ENCODE peak calls at places on chromosomes 6 and 20, in seven cellular contexts. One of them, this sample, is unnamed.

GRCh38 chr6:91895592-91895991 is 1308.7 kb upstream of the MAP3K7 start:
- DNase-seq in AG10803: no peak
- DNase-seq in dorsolateral prefrontal cortex: no peak
- DNase-seq in brain microvascular endothelial cell: no peak
- DNase-seq in foreskin fibroblast: no peak
- DNase-seq in uterus: no peak
- DNase-seq in BE2C: no peak
- DNase-seq in this sample: no peak

GRCh38 chr20:48631114-48632016 is 196.4 kb downstream of the PREX1 start:
- DNase-seq in uterus: no peak
- DNase-seq in BE2C: peak; percentile 73
- DNase-seq in AG10803: peak; percentile 70
- DNase-seq in foreskin fibroblast: peak; percentile 70
- DNase-seq in dorsolateral prefrontal cortex: no peak
- DNase-seq in brain microvascular endothelial cell: peak; percentile 29
- DNase-seq in this sample: no peak

GRCh38 chr20:9408422-9409300 is 105.7 kb upstream of the LAMP5 start:
- DNase-seq in dorsolateral prefrontal cortex: no peak
- DNase-seq in AG10803: peak; percentile 73
- DNase-seq in BE2C: no peak
- DNase-seq in uterus: no peak
- DNase-seq in foreskin fibroblast: peak; percentile 84
- DNase-seq in brain microvascular endothelial cell: peak; percentile 69
- DNase-seq in this sample: peak; percentile 38

GRCh38 chr6:37283268-37283667 is 25.3 kb upstream of the TMEM217 start:
- DNase-seq in dorsolateral prefrontal cortex: no peak
- DNase-seq in AG10803: peak; percentile 58
- DNase-seq in uterus: no peak
- DNase-seq in brain microvascular endothelial cell: no peak
- DNase-seq in BE2C: no peak
- DNase-seq in foreskin fibroblast: peak; percentile 9
- DNase-seq in this sample: no peak

GRCh38 chr6:111741177-111741952 is 131.9 kb downstream of the FYN start:
- DNase-seq in BE2C: no peak
- DNase-seq in AG10803: no peak
- DNase-seq in uterus: no peak
- DNase-seq in dorsolateral prefrontal cortex: no peak
- DNase-seq in foreskin fibroblast: no peak
- DNase-seq in brain microvascular endothelial cell: no peak
- DNase-seq in this sample: no peak

GRCh38 chr6:11766589-11767450 is 11.8 kb downstream of the ADTRP start:
- DNase-seq in BE2C: no peak
- DNase-seq in dorsolateral prefrontal cortex: no peak
- DNase-seq in AG10803: peak; percentile 98
- DNase-seq in uterus: no peak
- DNase-seq in brain microvascular endothelial cell: peak; percentile 95
- DNase-seq in foreskin fibroblast: peak; percentile 94
- DNase-seq in this sample: peak; percentile 96

GRCh38 chr6:138005846-138006245 is 101.4 kb downstream of the PERP start:
- DNase-seq in AG10803: no peak
- DNase-seq in BE2C: no peak
- DNase-seq in uterus: no peak
- DNase-seq in brain microvascular endothelial cell: no peak
- DNase-seq in dorsolateral prefrontal cortex: no peak
- DNase-seq in foreskin fibroblast: no peak
- DNase-seq in this sample: no peak

GRCh38 chr20:46013826-46014516 is 5.3 kb downstream of the MMP9 start:
- DNase-seq in AG10803: peak; percentile 15
- DNase-seq in dorsolateral prefrontal cortex: no peak
- DNase-seq in foreskin fibroblast: peak; percentile 67
- DNase-seq in brain microvascular endothelial cell: no peak
- DNase-seq in uterus: peak; percentile 35
- DNase-seq in BE2C: peak; percentile 74
- DNase-seq in this sample: no peak

GRCh38 chr6:151018911-151019795 is 153.7 kb downstream of the MTHFD1L start:
- DNase-seq in BE2C: no peak
- DNase-seq in foreskin fibroblast: no peak
- DNase-seq in brain microvascular endothelial cell: no peak
- DNase-seq in uterus: no peak
- DNase-seq in dorsolateral prefrontal cortex: no peak
- DNase-seq in AG10803: no peak
- DNase-seq in this sample: no peak

GRCh38 chr6:86118271-86118670 is 475.6 kb upstream of the SYNCRIP start:
- DNase-seq in uterus: no peak
- DNase-seq in brain microvascular endothelial cell: no peak
- DNase-seq in dorsolateral prefrontal cortex: no peak
- DNase-seq in AG10803: no peak
- DNase-seq in BE2C: no peak
- DNase-seq in foreskin fibroblast: no peak
- DNase-seq in this sample: no peak

GRCh38 chr6:90484392-90484791 is 102.5 kb downstream of the MAP3K7 start:
- DNase-seq in uterus: no peak
- DNase-seq in dorsolateral prefrontal cortex: no peak
- DNase-seq in AG10803: no peak
- DNase-seq in brain microvascular endothelial cell: no peak
- DNase-seq in foreskin fibroblast: no peak
- DNase-seq in BE2C: no peak
- DNase-seq in this sample: no peak

GRCh38 chr6:135692426-135692825 is 159.1 kb upstream of the PDE7B start:
- DNase-seq in brain microvascular endothelial cell: no peak
- DNase-seq in dorsolateral prefrontal cortex: no peak
- DNase-seq in AG10803: no peak
- DNase-seq in foreskin fibroblast: no peak
- DNase-seq in uterus: no peak
- DNase-seq in BE2C: no peak
- DNase-seq in this sample: no peak

GRCh38 chr6:157988700-157989063 is 7.0 kb downstream of the SYNJ2 start:
- DNase-seq in AG10803: no peak
- DNase-seq in dorsolateral prefrontal cortex: no peak
- DNase-seq in uterus: no peak
- DNase-seq in brain microvascular endothelial cell: no peak
- DNase-seq in foreskin fibroblast: no peak
- DNase-seq in BE2C: no peak
- DNase-seq in this sample: no peak

GRCh38 chr20:4875578-4876067 is 125.7 kb downstream of the SLC23A2 start:
- DNase-seq in dorsolateral prefrontal cortex: no peak
- DNase-seq in AG10803: no peak
- DNase-seq in uterus: no peak
- DNase-seq in BE2C: no peak
- DNase-seq in foreskin fibroblast: no peak
- DNase-seq in brain microvascular endothelial cell: no peak
- DNase-seq in this sample: no peak

GRCh38 chr6:145962581-145962980 is 1.6 kb downstream of the SHPRH start:
- DNase-seq in AG10803: no peak
- DNase-seq in dorsolateral prefrontal cortex: no peak
- DNase-seq in uterus: no peak
- DNase-seq in BE2C: no peak
- DNase-seq in foreskin fibroblast: no peak
- DNase-seq in brain microvascular endothelial cell: no peak
- DNase-seq in this sample: no peak
- H3K4me3 ChIP-seq in AG10803: peak overlapping the region; percentile 93
- H3K4me3 ChIP-seq in dorsolateral prefrontal cortex: peak overlapping the region; percentile 78
- H3K4me3 ChIP-seq in uterus: peak overlapping the region; percentile 63
- H3K4me3 ChIP-seq in BE2C: peak overlapping the region; percentile 89
- H3K4me3 ChIP-seq in foreskin fibroblast: peak overlapping the region; percentile 84
- H3K4me3 ChIP-seq in brain microvascular endothelial cell: no peak overlapping the region
- H3K4me3 ChIP-seq in this sample: no peak overlapping the region

GRCh38 chr6:163554032-163554431 is 139.5 kb downstream of the QKI start:
- DNase-seq in dorsolateral prefrontal cortex: no peak
- DNase-seq in AG10803: no peak
- DNase-seq in brain microvascular endothelial cell: no peak
- DNase-seq in uterus: no peak
- DNase-seq in foreskin fibroblast: no peak
- DNase-seq in BE2C: no peak
- DNase-seq in this sample: no peak

DNA sequence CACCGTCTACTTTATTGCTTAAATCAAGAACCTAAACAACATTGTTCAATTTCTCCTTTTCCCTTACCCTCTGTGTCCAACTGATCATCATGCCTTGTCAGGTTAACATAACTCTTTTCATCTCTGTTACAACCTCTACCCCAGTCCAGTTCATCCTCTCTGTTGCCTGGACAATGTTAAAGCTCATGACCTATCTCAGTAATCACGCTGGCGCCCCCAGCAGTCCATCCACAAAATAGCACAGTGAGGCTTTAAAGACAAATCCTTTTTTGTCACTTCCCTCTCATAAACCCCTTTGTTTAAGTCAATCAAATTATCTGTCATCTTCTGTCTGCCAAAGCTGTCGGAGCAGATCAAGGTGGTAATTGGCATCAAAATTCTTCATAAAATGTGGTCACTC is 140.1 kb downstream of the QKI start:
- DNase-seq in uterus: no peak
- DNase-seq in foreskin fibroblast: peak; percentile 62
- DNase-seq in AG10803: peak; percentile 41
- DNase-seq in dorsolateral prefrontal cortex: no peak
- DNase-seq in brain microvascular endothelial cell: peak; percentile 56
- DNase-seq in BE2C: peak; percentile 63
- DNase-seq in this sample: no peak
- TF ChIP-seq CTCF in uterus: peak; percentile 22
- TF ChIP-seq CTCF in foreskin fibroblast: peak; percentile 59
- TF ChIP-seq CTCF in AG10803: peak; percentile 68
- TF ChIP-seq CTCF in dorsolateral prefrontal cortex: peak; percentile 45
- TF ChIP-seq CTCF in brain microvascular endothelial cell: peak; percentile 82
- TF ChIP-seq CTCF in BE2C: peak; percentile 82
- TF ChIP-seq CTCF in this sample: peak; percentile 62

GRCh38 chr6:26224940-26225847 is 138.0 kb downstream of the HFE start:
- DNase-seq in foreskin fibroblast: peak; percentile 91
- DNase-seq in uterus: no peak
- DNase-seq in brain microvascular endothelial cell: peak; percentile 79
- DNase-seq in AG10803: peak; percentile 88
- DNase-seq in BE2C: no peak
- DNase-seq in dorsolateral prefrontal cortex: no peak
- DNase-seq in this sample: no peak
- H3K4me3 ChIP-seq in foreskin fibroblast: peak overlapping the region; percentile 77
- H3K4me3 ChIP-seq in uterus: peak overlapping the region; percentile 48
- H3K4me3 ChIP-seq in brain microvascular endothelial cell: peak overlapping the region; percentile 70
- H3K4me3 ChIP-seq in AG10803: peak overlapping the region; percentile 65
- H3K4me3 ChIP-seq in BE2C: peak overlapping the region; percentile 78
- H3K4me3 ChIP-seq in dorsolateral prefrontal cortex: no peak overlapping the region
- H3K4me3 ChIP-seq in this sample: peak overlapping the region; percentile 40

DNA sequence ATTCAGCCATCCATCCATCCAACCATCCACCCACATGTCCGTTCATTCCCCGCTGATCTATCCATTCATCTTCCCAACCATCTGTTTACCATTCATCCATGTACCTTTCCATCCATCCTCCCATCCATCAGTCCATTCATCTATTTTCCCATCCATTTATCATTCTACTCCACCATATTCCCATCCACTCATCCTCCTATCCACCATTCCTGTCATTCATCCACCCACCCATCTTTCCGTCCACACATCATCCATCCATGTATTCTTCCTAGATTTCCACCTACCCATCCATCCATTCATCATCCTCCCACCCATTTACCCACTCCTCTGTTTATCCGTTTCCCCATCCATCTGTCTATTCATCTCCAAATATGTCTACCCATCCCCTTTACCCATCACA is 6.8 kb downstream of the BPIFB6 start:
- DNase-seq in dorsolateral prefrontal cortex: no peak
- DNase-seq in AG10803: no peak
- DNase-seq in foreskin fibroblast: no peak
- DNase-seq in uterus: no peak
- DNase-seq in brain microvascular endothelial cell: no peak
- DNase-seq in BE2C: no peak
- DNase-seq in this sample: no peak
- TF ChIP-seq CTCF in dorsolateral prefrontal cortex: no peak
- TF ChIP-seq CTCF in AG10803: no peak
- TF ChIP-seq CTCF in foreskin fibroblast: no peak
- TF ChIP-seq CTCF in uterus: no peak
- TF ChIP-seq CTCF in brain microvascular endothelial cell: no peak
- TF ChIP-seq CTCF in BE2C: no peak
- TF ChIP-seq CTCF in this sample: no peak

DNA sequence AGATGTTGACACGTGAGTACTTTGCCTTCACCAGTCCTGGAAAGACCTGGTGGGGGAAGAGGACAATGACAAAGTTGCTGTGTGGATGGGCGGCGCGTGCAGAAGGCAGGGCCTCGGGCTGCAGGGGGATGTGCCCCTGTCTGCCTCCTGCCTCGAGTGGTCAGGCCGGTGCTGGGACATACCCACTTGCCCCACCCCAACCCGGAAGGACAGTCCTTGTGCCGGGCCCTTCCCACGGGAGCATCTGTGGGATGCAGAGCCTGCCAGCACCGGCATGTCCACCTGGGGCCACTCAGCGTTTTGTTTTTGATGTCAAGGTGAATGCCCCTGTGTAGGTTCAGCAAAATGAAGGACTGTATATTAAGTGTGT is 60.5 kb upstream of the BHLHE23 start:
- DNase-seq in brain microvascular endothelial cell: no peak
- DNase-seq in foreskin fibroblast: no peak
- DNase-seq in AG10803: no peak
- DNase-seq in uterus: no peak
- DNase-seq in BE2C: peak; percentile 4
- DNase-seq in dorsolateral prefrontal cortex: peak; percentile 31
- DNase-seq in this sample: no peak
- H3K4me3 ChIP-seq in brain microvascular endothelial cell: no peak overlapping the region
- H3K4me3 ChIP-seq in foreskin fibroblast: no peak overlapping the region
- H3K4me3 ChIP-seq in AG10803: no peak overlapping the region
- H3K4me3 ChIP-seq in uterus: no peak overlapping the region
- H3K4me3 ChIP-seq in BE2C: no peak overlapping the region
- H3K4me3 ChIP-seq in dorsolateral prefrontal cortex: no peak overlapping the region
- H3K4me3 ChIP-seq in this sample: no peak overlapping the region

GRCh38 chr20:18066421-18067333 is 9.0 kb upstream of the OVOL2 start:
- DNase-seq in foreskin fibroblast: no peak
- DNase-seq in BE2C: no peak
- DNase-seq in uterus: no peak
- DNase-seq in AG10803: no peak
- DNase-seq in brain microvascular endothelial cell: peak; percentile 1
- DNase-seq in dorsolateral prefrontal cortex: no peak
- DNase-seq in this sample: no peak
- TF ChIP-seq CTCF in foreskin fibroblast: no peak
- TF ChIP-seq CTCF in BE2C: peak; percentile 22
- TF ChIP-seq CTCF in uterus: no peak
- TF ChIP-seq CTCF in AG10803: no peak
- TF ChIP-seq CTCF in brain microvascular endothelial cell: peak; percentile 33
- TF ChIP-seq CTCF in dorsolateral prefrontal cortex: no peak
- TF ChIP-seq CTCF in this sample: no peak